ENCODE peak calls at places on chromosome 16, in eight cellular contexts. R is WTC11; D is effector memory CD4-positive, alpha-beta T cell; W is GM12865; P is pancreas; M is GM10248; C is stimulated activated CD8-positive, alpha-beta memory T cell treated with anti-CD3 and anti-CD28 coated beads, Interleukin-7, amount 100 ng/mL, for 1 hour; X is NCI-H524. F is an unnamed sample.

GRCh38 chr16:79053577-79053976 is 547.0 kb downstream of the MAF start:
- DNase-seq in R (no peak), D (no peak), W (no peak), P (no peak), M (no peak), C (no peak), X (peak; percentile 51), F (no peak)

GRCh38 chr16:67882374-67883145 is 2.1 kb upstream of the NRN1L start:
- DNase-seq in R (no peak), D (no peak), W (no peak), P (no peak), M (no peak), C (no peak), X (no peak), F (no peak)

GRCh38 chr16:23016372-23016771 is 132.9 kb downstream of the USP31 start:
- DNase-seq in R (no peak), D (no peak), W (no peak), P (no peak), M (no peak), C (no peak), X (no peak), F (no peak)

GRCh38 chr16:13892301-13892700 is 27.7 kb upstream of the ERCC4 start:
- DNase-seq in R (no peak), D (no peak), W (no peak), P (no peak), M (no peak), C (no peak), X (no peak), F (no peak)

GRCh38 chr16:88886915-88887521 is 20.6 kb upstream of the PABPN1L start:
- DNase-seq in R (no peak), D (no peak), W (no peak), P (peak; percentile 30), M (no peak), C (no peak), X (peak; percentile 99), F (no peak)

GRCh38 chr16:5575846-5576245 is 478.3 kb upstream of the EEF2KMT start:
- DNase-seq in R (no peak), D (no peak), W (no peak), P (no peak), M (no peak), C (no peak), X (no peak), F (no peak)

GRCh38 chr16:73126453-73126853 is 78.5 kb upstream of the ZFHX3 start:
- DNase-seq in R (no peak), D (no peak), W (no peak), P (peak; percentile 6), M (no peak), C (no peak), X (no peak), F (no peak)

GRCh38 chr16:85120006-85120340 is 7.7 kb upstream of the CIBAR2 start:
- DNase-seq in R (no peak), D (no peak), W (no peak), P (no peak), M (no peak), C (no peak), X (no peak), F (no peak)

GRCh38 chr16:85327731-85328664 is 215.7 kb upstream of the CIBAR2 start:
- DNase-seq in R (peak; percentile 92), D (no peak), W (no peak), P (no peak), M (no peak), C (no peak), X (peak; percentile 78), F (no peak)

GRCh38 chr16:85293899-85294642 is 181.8 kb upstream of the CIBAR2 start:
- DNase-seq in R (no peak), D (no peak), W (no peak), P (no peak), M (no peak), C (no peak), X (peak; percentile 99), F (no peak)

F was measured in PC-9.